ENCODE peak calls at places on chromosomes 1 and 21, in seven cellular contexts. T is tibial nerve, X is suprapubic skin, U is uterus, G is sigmoid colon, E is stomach, H is upper lobe of left lung. O is an unnamed sample.

GRCh38 chr1:34188418-34188817 is 11.7 kb downstream of the C1orf94 start:
- DNase-seq in T (no peak), X (no peak), U (no peak), G (peak), E (no peak), H (no peak), O (no peak)

GRCh38 chr1:94694234-94694915 is 125.8 kb upstream of the SLC44A3 start:
- DNase-seq in T (no peak), X (no peak), U (no peak), G (no peak), E (no peak), H (no peak), O (no peak)

GRCh38 chr1:94856868-94857267 is 36.7 kb downstream of the SLC44A3 start:
- DNase-seq in T (no peak), X (no peak), U (no peak), G (no peak), E (no peak), H (no peak), O (no peak)

GRCh38 chr1:242454262-242455051 is 70.0 kb downstream of the PLD5 start:
- DNase-seq in T (no peak), X (no peak), U (no peak), G (no peak), E (no peak), H (no peak), O (no peak)

GRCh38 chr1:227401562-227402342 is 83.5 kb upstream of the CDC42BPA start:
- DNase-seq in T (no peak), X (no peak), U (no peak), G (no peak), E (no peak), H (no peak), O (no peak)

GRCh38 chr1:223765719-223766340 is 53.5 kb downstream of the CAPN2 start:
- DNase-seq in T (no peak), X (no peak), U (no peak), G (no peak), E (no peak), H (no peak), O (no peak)

GRCh38 chr1:172497230-172497629 is 35.7 kb upstream of the SUCO start:
- DNase-seq in T (no peak), X (peak), U (no peak), G (no peak), E (no peak), H (peak), O (no peak)

GRCh38 chr1:248787430-248787829 is 31.9 kb upstream of the LYPD8 start:
- DNase-seq in T (no peak), X (no peak), U (no peak), G (no peak), E (no peak), H (no peak), O (no peak)

GRCh38 chr1:15016001-15016400 is 137.5 kb upstream of the TMEM51 start:
- DNase-seq in T (no peak), X (no peak), U (no peak), G (no peak), E (no peak), H (no peak), O (no peak)

GRCh38 chr1:61914823-61915482 is 172.7 kb downstream of the PATJ start:
- DNase-seq in T (no peak), X (no peak), U (no peak), G (no peak), E (no peak), H (no peak), O (no peak)

GRCh38 chr21:36027352-36027751 is 33.0 kb downstream of the SETD4 start:
- DNase-seq in T (no peak), X (no peak), U (no peak), G (no peak), E (no peak), H (no peak), O (no peak)

GRCh38 chr21:16794944-16795343 is 717.9 kb upstream of the CXADR start:
- DNase-seq in T (no peak), X (no peak), U (peak), G (no peak), E (no peak), H (no peak), O (no peak)

GRCh38 chr21:16800536-16800935 is 712.3 kb upstream of the CXADR start:
- DNase-seq in T (no peak), X (no peak), U (no peak), G (no peak), E (no peak), H (no peak), O (no peak)

GRCh38 chr21:16792155-16792554 is 720.7 kb upstream of the CXADR start:
- DNase-seq in T (no peak), X (no peak), U (no peak), G (no peak), E (no peak), H (no peak), O (no peak)

DNA sequence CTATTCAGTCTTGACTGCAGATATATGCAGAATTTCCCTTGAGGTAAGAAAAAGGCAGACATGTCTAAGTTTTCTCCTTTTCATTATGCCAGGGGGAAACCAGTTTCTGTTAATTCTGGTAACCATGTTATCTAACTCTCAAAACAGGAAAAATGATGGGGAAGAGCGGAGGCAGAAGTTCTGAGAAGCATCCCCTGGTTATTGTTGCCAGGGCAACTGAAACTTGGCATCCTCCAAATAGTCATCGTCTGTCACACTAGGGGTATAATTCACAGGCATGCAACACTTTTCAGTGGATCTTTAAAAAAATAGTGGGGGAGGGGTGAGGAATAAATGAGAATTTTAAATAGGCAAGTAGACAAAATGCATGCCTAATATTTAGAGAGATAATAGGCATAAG is 715.3 kb upstream of the CXADR start:
- DNase-seq in T (no peak), X (no peak), U (no peak), G (no peak), E (no peak), H (no peak), O (no peak)
- H3K27ac ChIP-seq in T (no peak), X (no peak), U (no peak), G (no peak), E (no peak), H (no peak), O (no peak)

GRCh38 chr21:31509108-31510017 is 150.1 kb upstream of the SOD1 start:
- DNase-seq in T (no peak), X (no peak), U (no peak), G (no peak), E (no peak), H (no peak), O (no peak)
- TF ChIP-seq CTCF in T (no peak), X (no peak), U (no peak), G (no peak), E (no peak), H (no peak), O (no peak)

DNA sequence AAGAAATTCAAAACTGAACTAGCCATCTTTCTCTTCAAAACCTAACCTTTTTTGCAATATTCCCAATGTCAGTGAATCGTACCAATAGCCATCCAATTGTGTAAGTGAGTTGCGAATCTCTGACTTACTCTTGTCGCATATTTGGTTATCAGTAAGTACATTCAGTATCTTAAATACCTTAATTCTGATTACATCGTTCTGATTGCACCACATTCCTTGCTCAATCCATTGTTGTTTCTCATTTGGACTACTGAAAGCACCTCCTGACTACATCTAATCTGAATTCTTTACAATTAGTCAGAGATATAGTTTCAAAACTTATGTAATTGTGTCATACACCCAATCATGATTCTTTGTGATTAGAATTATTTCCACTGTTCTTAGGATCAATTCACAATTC is 16.8 kb upstream of the BRINP3 start:
- DNase-seq in T (no peak), X (no peak), U (no peak), G (no peak), E (no peak), H (no peak), O (no peak)
- TF ChIP-seq POLR2A in T (no peak), X (no peak), U (no peak), G (no peak), E (no peak), H (no peak), O (no peak)

GRCh38 chr1:112982853-112983539 is 27.0 kb upstream of the SLC16A1 start:
- DNase-seq in T (no peak), X (no peak), U (no peak), G (no peak), E (no peak), H (no peak), O (no peak)
- H3K27ac ChIP-seq in T (no peak), X (no peak), U (no peak), G (peak), E (no peak), H (no peak), O (no peak)

O was measured in vagina.